ENCODE peak calls at places on chromosomes 3 and 15, in six cellular contexts. F is endothelial cell; C is activated T-cell treated with anti-CD3 and anti-CD28 coated beads for 48 hours; A is stimulated activated CD8-positive, alpha-beta memory T cell treated with anti-CD3 and anti-CD28 coated beads, Interleukin-7, amount 100 ng/mL, for 24 hours; T is LHCN-M2; N is ureter. O is an unnamed sample.

GRCh38 chr3:83913381-83913780 is 1045.4 kb upstream of the CADM2 start:
- DNase-seq in F (no peak), C (no peak), A (no peak), T (no peak), N (no peak), O (no peak)

GRCh38 chr3:184405075-184406060 is 25.5 kb downstream of the CHRD start:
- DNase-seq in F (no peak), C (no peak), A (no peak), T (no peak), N (no peak), O (no peak)

GRCh38 chr15:95995375-95996168 is 334.9 kb upstream of the NR2F2 start:
- DNase-seq in F (no peak), C (no peak), A (no peak), T (peak), N (no peak), O (no peak)

GRCh38 chr15:22265056-22265945 is 185.0 kb downstream of the OR4M2 start:
- DNase-seq in F (no peak), C (no peak), A (no peak), T (no peak), N (no peak), O (no peak)

GRCh38 chr15:75325922-75326321 is 9.9 kb upstream of the COMMD4 start:
- DNase-seq in F (no peak), C (no peak), A (no peak), T (no peak), N (no peak), O (no peak)

GRCh38 chr3:194046995-194047681 is 88.8 kb upstream of the HES1 start:
- DNase-seq in F (no peak), C (no peak), A (no peak), T (peak), N (no peak), O (peak)

GRCh38 chr3:158789592-158789991 is 12.3 kb upstream of the MFSD1 start:
- DNase-seq in F (no peak), C (no peak), A (no peak), T (peak), N (no peak), O (no peak)

GRCh38 chr3:136146981-136147729 is 49.0 kb downstream of the MSL2 start:
- DNase-seq in F (no peak), C (no peak), A (no peak), T (no peak), N (no peak), O (no peak)

GRCh38 chr15:76932090-76932966 is 779 bp downstream of the RCN2 start:
- DNase-seq in F (no peak), C (no peak), A (no peak), T (peak), N (peak), O (no peak)

GRCh38 chr3:127151992-127152391 is 40.9 kb upstream of the PRR23E start:
- DNase-seq in F (no peak), C (no peak), A (no peak), T (peak), N (no peak), O (no peak)

GRCh38 chr3:37118163-37118562 is 56.2 kb downstream of the LRRFIP2 start:
- DNase-seq in F (no peak), C (no peak), A (no peak), T (no peak), N (no peak), O (no peak)

GRCh38 chr3:51722362-51722761 is 15.5 kb downstream of the GRM2 start:
- DNase-seq in F (no peak), C (no peak), A (no peak), T (no peak), N (no peak), O (no peak)

GRCh38 chr3:178393833-178394232 is 142.4 kb upstream of the KCNMB2 start:
- DNase-seq in F (no peak), C (no peak), A (no peak), T (peak), N (no peak), O (no peak)

GRCh38 chr15:56250626-56251025 is 6.9 kb upstream of the RFX7 start:
- DNase-seq in F (no peak), C (no peak), A (no peak), T (no peak), N (no peak), O (no peak)

GRCh38 chr3:165502707-165503106 is 306.5 kb upstream of the SLITRK3 start:
- DNase-seq in F (no peak), C (no peak), A (no peak), T (no peak), N (no peak), O (no peak)

GRCh38 chr15:33135355-33135781 is 59.1 kb downstream of the FMN1 start:
- DNase-seq in F (no peak), C (no peak), A (no peak), T (peak), N (no peak), O (no peak)

GRCh38 chr3:48709051-48709461 is 8.0 kb downstream of the IP6K2 start:
- DNase-seq in F (no peak), C (no peak), A (no peak), T (peak), N (no peak), O (no peak)

GRCh38 chr3:37885831-37886230 is 24.2 kb downstream of the CTDSPL start:
- DNase-seq in F (no peak), C (no peak), A (no peak), T (no peak), N (no peak), O (no peak)

GRCh38 chr3:129183569-129184395 is at the start of gene CNBP:
- DNase-seq in F (peak), C (peak), A (peak), T (peak), N (peak), O (peak)

GRCh38 chr15:53013329-53013728 is 223.2 kb upstream of the ONECUT1 start:
- DNase-seq in F (no peak), C (no peak), A (no peak), T (no peak), N (no peak), O (no peak)

GRCh38 chr3:10312866-10313265 is 8.0 kb downstream of the SEC13 start:
- DNase-seq in F (no peak), C (no peak), A (no peak), T (no peak), N (no peak), O (no peak)

GRCh38 chr15:57477736-57478522 is 101.6 kb downstream of the CGNL1 start:
- DNase-seq in F (no peak), C (no peak), A (no peak), T (no peak), N (no peak), O (no peak)

GRCh38 chr3:63429905-63430304 is 151.8 kb downstream of the SYNPR start:
- DNase-seq in F (no peak), C (no peak), A (no peak), T (no peak), N (no peak), O (no peak)

GRCh38 chr3:105832618-105833017 is 36.2 kb downstream of the CBLB start:
- DNase-seq in F (no peak), C (no peak), A (no peak), T (no peak), N (no peak), O (no peak)

GRCh38 chr15:68658151-68658550 is 79.4 kb downstream of the CORO2B start:
- DNase-seq in F (no peak), C (no peak), A (no peak), T (peak), N (no peak), O (no peak)

GRCh38 chr3:66075281-66075680 is 36.6 kb upstream of the MAGI1 start:
- DNase-seq in F (no peak), C (no peak), A (no peak), T (peak), N (no peak), O (no peak)

GRCh38 chr3:24622696-24623225 is 128.1 kb upstream of the THRB start:
- DNase-seq in F (no peak), C (no peak), A (no peak), T (no peak), N (no peak), O (no peak)

O was measured in lung.